ENCODE peak calls at places on chromosomes 6 and 20, in four cellular contexts. One of them, this sample, is unnamed.

GRCh38 chr20:49541733-49542513 is 26.0 kb downstream of the PTGIS start:
- DNase-seq in GM23248: peak; percentile 84
- DNase-seq in MM.1S: peak; percentile 78
- DNase-seq in GM23338: peak; percentile 96
- DNase-seq in this sample: peak; percentile 74

GRCh38 chr6:150940951-150941350 is 75.4 kb downstream of the MTHFD1L start:
- DNase-seq in GM23248: peak; percentile 66
- DNase-seq in MM.1S: no peak
- DNase-seq in GM23338: no peak
- DNase-seq in this sample: no peak

GRCh38 chr6:106608080-106608668 is 21.1 kb downstream of the RTN4IP1 start:
- DNase-seq in GM23248: peak; percentile 64
- DNase-seq in MM.1S: peak; percentile 72
- DNase-seq in GM23338: peak; percentile 89
- DNase-seq in this sample: peak; percentile 47

GRCh38 chr6:70668499-70668812 is 773 bp downstream of the SMAP1 start:
- DNase-seq in GM23248: peak; percentile 68
- DNase-seq in MM.1S: no peak
- DNase-seq in GM23338: no peak
- DNase-seq in this sample: no peak

GRCh38 chr20:20554951-20555350 is 157.5 kb downstream of the RALGAPA2 start:
- DNase-seq in GM23248: no peak
- DNase-seq in MM.1S: no peak
- DNase-seq in GM23338: no peak
- DNase-seq in this sample: no peak

GRCh38 chr20:6485376-6485775 is 282.1 kb upstream of the BMP2 start:
- DNase-seq in GM23248: no peak
- DNase-seq in MM.1S: no peak
- DNase-seq in GM23338: no peak
- DNase-seq in this sample: no peak

GRCh38 chr20:43909720-43910119 is 4.9 kb upstream of the TOX2 start:
- DNase-seq in GM23248: no peak
- DNase-seq in MM.1S: no peak
- DNase-seq in GM23338: no peak
- DNase-seq in this sample: no peak

GRCh38 chr20:53660078-53660909 is 66.7 kb upstream of the ZNF217 start:
- DNase-seq in GM23248: peak; percentile 32
- DNase-seq in MM.1S: peak; percentile 44
- DNase-seq in GM23338: peak; percentile 63
- DNase-seq in this sample: no peak

GRCh38 chr6:35445691-35446090 is 6.4 kb upstream of the FANCE start:
- DNase-seq in GM23248: peak; percentile 26
- DNase-seq in MM.1S: no peak
- DNase-seq in GM23338: no peak
- DNase-seq in this sample: no peak

GRCh38 chr6:125957845-125958244 is 1.3 kb downstream of the HINT3 start:
- DNase-seq in GM23248: peak; percentile 69
- DNase-seq in MM.1S: no peak
- DNase-seq in GM23338: peak; percentile 35
- DNase-seq in this sample: no peak

GRCh38 chr6:44662461-44663121 is 275.1 kb downstream of the CDC5L start:
- DNase-seq in GM23248: no peak
- DNase-seq in MM.1S: no peak
- DNase-seq in GM23338: peak; percentile 95
- DNase-seq in this sample: peak; percentile 81

GRCh38 chr6:21791596-21791995 is 198.0 kb downstream of the SOX4 start:
- DNase-seq in GM23248: no peak
- DNase-seq in MM.1S: no peak
- DNase-seq in GM23338: no peak
- DNase-seq in this sample: no peak

GRCh38 chr6:4675086-4675485 is 101.1 kb upstream of the CDYL start:
- DNase-seq in GM23248: no peak
- DNase-seq in MM.1S: no peak
- DNase-seq in GM23338: no peak
- DNase-seq in this sample: no peak

GRCh38 chr6:105036371-105036770 is 79.5 kb downstream of the LIN28B start:
- DNase-seq in GM23248: no peak
- DNase-seq in MM.1S: no peak
- DNase-seq in GM23338: no peak
- DNase-seq in this sample: no peak

GRCh38 chr6:144646066-144646800 is 361.1 kb downstream of the UTRN start:
- DNase-seq in GM23248: peak; percentile 32
- DNase-seq in MM.1S: no peak
- DNase-seq in GM23338: no peak
- DNase-seq in this sample: no peak

GRCh38 chr20:40489886-40490285 is 199.2 kb downstream of the MAFB start:
- DNase-seq in GM23248: peak; percentile 87
- DNase-seq in MM.1S: no peak
- DNase-seq in GM23338: no peak
- DNase-seq in this sample: no peak

GRCh38 chr6:132643547-132643946 is 15.4 kb downstream of the TAAR1 start:
- DNase-seq in GM23248: no peak
- DNase-seq in MM.1S: no peak
- DNase-seq in GM23338: no peak
- DNase-seq in this sample: no peak

GRCh38 chr6:89258912-89259311 is 41.8 kb upstream of the GABRR1 start:
- DNase-seq in GM23248: no peak
- DNase-seq in MM.1S: no peak
- DNase-seq in GM23338: no peak
- DNase-seq in this sample: no peak

GRCh38 chr20:49539481-49540231 is 28.3 kb downstream of the PTGIS start:
- DNase-seq in GM23248: no peak
- DNase-seq in MM.1S: no peak
- DNase-seq in GM23338: no peak
- DNase-seq in this sample: no peak

GRCh38 chr6:117677553-117678131 is 2.4 kb downstream of the NUS1 start:
- DNase-seq in GM23248: peak; percentile 76
- DNase-seq in MM.1S: no peak
- DNase-seq in GM23338: no peak
- DNase-seq in this sample: peak; percentile 62

GRCh38 chr6:138238368-138238767 is 20.1 kb upstream of the PBOV1 start:
- DNase-seq in GM23248: no peak
- DNase-seq in MM.1S: no peak
- DNase-seq in GM23338: no peak
- DNase-seq in this sample: no peak
- TF ChIP-seq EZH2 in GM23248: no peak
- TF ChIP-seq EZH2 in MM.1S: no peak
- TF ChIP-seq EZH2 in GM23338: no peak
- TF ChIP-seq EZH2 in this sample: no peak

GRCh38 chr6:52955871-52956270 is 39.2 kb downstream of the GSTA4 start:
- DNase-seq in GM23248: no peak
- DNase-seq in MM.1S: no peak
- DNase-seq in GM23338: no peak
- DNase-seq in this sample: no peak

GRCh38 chr6:52962701-52963100 is 32.4 kb downstream of the GSTA4 start:
- DNase-seq in GM23248: no peak
- DNase-seq in MM.1S: no peak
- DNase-seq in GM23338: no peak
- DNase-seq in this sample: no peak

GRCh38 chr6:52964318-52964717 is 30.8 kb downstream of the GSTA4 start:
- DNase-seq in GM23248: no peak
- DNase-seq in MM.1S: no peak
- DNase-seq in GM23338: no peak
- DNase-seq in this sample: no peak

GRCh38 chr6:52953911-52954839 is 40.9 kb downstream of the GSTA4 start:
- DNase-seq in GM23248: peak; percentile 34
- DNase-seq in MM.1S: no peak
- DNase-seq in GM23338: no peak
- DNase-seq in this sample: no peak

GRCh38 chr6:52958546-52959255 is 36.4 kb downstream of the GSTA4 start:
- DNase-seq in GM23248: no peak
- DNase-seq in MM.1S: no peak
- DNase-seq in GM23338: no peak
- DNase-seq in this sample: no peak
- H3F3A ChIP-seq in GM23248: no peaks in the 10 kb centered on the region
- H3F3A ChIP-seq in MM.1S: peaks cover 2% of the 10 kb centered on the region
- H3F3A ChIP-seq in GM23338: no peaks in the 10 kb centered on the region
- H3F3A ChIP-seq in this sample: no peaks in the 10 kb centered on the region

GRCh38 chr6:137830562-137830961 is 36.5 kb upstream of the TNFAIP3 start:
- DNase-seq in GM23248: peak; percentile 45
- DNase-seq in MM.1S: no peak
- DNase-seq in GM23338: no peak
- DNase-seq in this sample: no peak
- H3K4me2 ChIP-seq in GM23248: no peak overlapping the region
- H3K4me2 ChIP-seq in MM.1S: no peak overlapping the region
- H3K4me2 ChIP-seq in GM23338: no peak overlapping the region
- H3K4me2 ChIP-seq in this sample: no peak overlapping the region

GRCh38 chr6:41471064-41471895 is 74.9 kb upstream of the FOXP4 start:
- DNase-seq in GM23248: no peak
- DNase-seq in MM.1S: no peak
- DNase-seq in GM23338: no peak
- DNase-seq in this sample: no peak
- TF ChIP-seq EZH2 in GM23248: no peak
- TF ChIP-seq EZH2 in MM.1S: no peak
- TF ChIP-seq EZH2 in GM23338: peak; percentile 37
- TF ChIP-seq EZH2 in this sample: no peak

DNA sequence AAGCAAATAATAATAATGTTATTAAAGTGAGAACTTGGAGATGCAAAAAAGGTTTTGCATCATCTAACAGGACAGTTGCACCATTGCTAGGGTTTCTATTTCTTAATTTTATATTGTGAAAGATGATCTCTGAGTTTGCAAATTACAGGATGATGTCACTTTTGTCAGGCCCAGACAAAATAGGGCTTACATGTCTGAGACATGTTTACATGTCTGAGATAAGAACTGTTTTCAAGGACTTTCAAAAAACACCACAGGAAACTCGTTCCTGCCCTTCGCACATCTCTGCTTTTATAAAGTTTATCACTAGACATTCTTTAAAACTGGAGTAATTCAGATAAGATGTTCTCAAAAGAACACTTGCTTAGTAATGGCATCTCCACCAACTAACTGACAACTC is 1075.8 kb upstream of the MANEA start:
- DNase-seq in GM23248: no peak
- DNase-seq in MM.1S: no peak
- DNase-seq in GM23338: no peak
- DNase-seq in this sample: no peak
- H3F3A ChIP-seq in GM23248: no peaks in the 10 kb centered on the region
- H3F3A ChIP-seq in MM.1S: no peaks in the 10 kb centered on the region
- H3F3A ChIP-seq in GM23338: no peaks in the 10 kb centered on the region
- H3F3A ChIP-seq in this sample: no peaks in the 10 kb centered on the region